ENCODE peak calls at places on chromosomes 2 and 18, in five cellular contexts. S is MM.1S, F is right cardiac atrium, T is fibroblast of lung, C is breast epithelium. H is an unnamed sample.

GRCh38 chr2:3778841-3779505 is 75.6 kb downstream of the DCDC2C start:
- DNase-seq in F (no peak), C (no peak), T (no peak), S (no peak), H (no peak)

GRCh38 chr2:88892788-88893187 is 201.3 kb downstream of the RPIA start:
- DNase-seq in C (no peak), S (no peak), F (no peak), T (no peak), H (no peak)

GRCh38 chr18:8826971-8827370 is 121.6 kb downstream of the MTCL1 start:
- DNase-seq in T (no peak), F (no peak), C (no peak), S (no peak), H (no peak)

GRCh38 chr18:34871435-34871834 is 161.3 kb downstream of the DTNA start:
- DNase-seq in T (no peak), S (no peak), F (no peak), C (no peak), H (no peak)

GRCh38 chr2:205495819-205496218 is 186.5 kb upstream of the NRP2 start:
- DNase-seq in C (no peak), S (no peak), F (no peak), T (peak), H (no peak)

GRCh38 chr2:117835990-117836760 is 21.7 kb downstream of the DDX18 start:
- DNase-seq in T (peak), C (peak), S (no peak), F (peak), H (peak)

GRCh38 chr2:113818382-113818951 is 62.0 kb upstream of the SLC35F5 start:
- DNase-seq in S (no peak), T (peak), F (peak), C (no peak), H (no peak)

GRCh38 chr18:50006470-50007046 is 188.4 kb downstream of the MYO5B start:
- DNase-seq in S (peak), C (no peak), T (no peak), F (no peak), H (no peak)

GRCh38 chr2:9941196-9941995 is 10.1 kb upstream of the GRHL1 start:
- DNase-seq in F (no peak), S (no peak), C (no peak), T (peak), H (no peak)

GRCh38 chr2:11079131-11079824 is 76.0 kb upstream of the SLC66A3 start:
- DNase-seq in C (no peak), T (no peak), S (no peak), F (no peak), H (no peak)

GRCh38 chr2:189762551-189763298 is at the start of gene OSGEPL1:
- DNase-seq in F (peak), S (peak), C (peak), T (peak), H (peak)

GRCh38 chr2:189762229-189762550 is 402 bp downstream of the OSGEPL1 start:
- DNase-seq in S (no peak), C (no peak), F (no peak), T (no peak), H (no peak)

DNA sequence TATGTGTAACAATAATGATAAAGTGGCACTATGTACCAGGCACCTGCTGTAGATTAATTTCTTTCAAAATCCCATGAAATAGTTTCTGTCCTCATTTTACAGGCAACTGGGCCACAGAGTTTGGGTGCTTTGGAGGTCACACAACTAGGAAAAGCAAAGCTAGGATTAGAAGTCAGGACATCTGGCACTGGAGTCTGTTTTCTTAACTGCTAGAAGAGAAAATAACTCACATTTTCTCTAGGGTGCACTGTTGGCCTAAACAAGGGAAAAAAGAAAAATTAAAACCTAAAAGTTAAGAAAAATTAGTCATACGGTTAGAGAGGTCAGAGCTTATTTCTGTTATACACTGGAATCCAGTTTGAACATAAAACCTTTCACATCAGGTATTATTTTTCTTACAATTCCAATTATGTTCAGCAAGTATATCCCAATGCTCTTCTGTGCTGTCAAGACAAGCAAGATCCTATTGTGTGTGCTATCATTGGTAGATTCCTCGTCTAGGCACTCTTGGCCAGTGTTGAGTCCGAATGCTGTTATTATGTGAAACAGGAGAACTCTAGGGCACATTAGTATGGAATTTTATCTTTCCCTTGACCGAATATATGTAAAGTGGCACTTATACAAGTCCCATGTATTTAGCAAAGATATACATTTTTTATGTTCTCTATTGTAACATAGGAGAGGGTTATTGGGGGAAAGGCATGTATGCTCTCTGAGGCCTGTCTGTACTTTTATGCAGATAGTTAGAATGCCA is 1.5 kb upstream of the OSGEPL1 start:
- DNase-seq in T (no peak), F (no peak), S (no peak), C (no peak), H (no peak)
- H3K4me3 ChIP-seq in T (no peak), F (no peak), S (peak), C (no peak), H (peak)

GRCh38 chr2:231573698-231574421 is 18.8 kb upstream of the TEX44 start:
- DNase-seq in S (no peak), C (no peak), F (no peak), T (no peak), H (no peak)
- H3K4me3 ChIP-seq in S (no peak), C (no peak), F (no peak), T (no peak), H (no peak)

GRCh38 chr2:135086222-135086621 is 34.1 kb downstream of the RAB3GAP1 start:
- DNase-seq in F (no peak), C (no peak), T (peak), S (no peak), H (no peak)
- H3K4me3 ChIP-seq in F (no peak), C (no peak), T (no peak), S (no peak), H (no peak)

DNA sequence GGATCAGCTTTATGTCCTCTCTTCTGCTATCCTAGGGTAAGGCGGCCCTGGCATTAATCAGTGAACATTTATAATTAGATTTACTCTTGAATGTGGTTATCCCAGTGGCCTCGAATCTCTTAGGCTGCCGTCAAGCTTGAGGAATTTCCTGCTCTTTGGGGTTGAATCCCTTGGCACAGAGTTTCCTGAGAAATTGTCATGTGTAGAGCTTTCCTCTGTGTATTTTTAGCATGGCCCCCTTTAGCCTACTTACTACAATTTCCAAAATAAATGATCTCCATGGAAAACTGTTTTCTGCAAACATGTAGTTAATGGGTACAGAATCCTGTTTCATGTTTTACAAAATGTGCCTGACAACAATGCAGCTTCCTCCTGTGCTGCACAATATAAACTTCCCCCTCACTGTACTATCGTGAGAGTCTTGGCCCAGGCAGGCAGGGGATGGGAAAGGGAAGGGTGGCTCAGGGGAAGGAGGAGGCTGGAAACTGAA is 18.1 kb downstream of the NCAPH start:
- DNase-seq in F (no peak), C (no peak), S (no peak), T (peak), H (no peak)
- H3K4me3 ChIP-seq in F (no peak), C (no peak), S (no peak), T (no peak), H (peak)

GRCh38 chr2:71277159-71277498 is 50.2 kb upstream of the PAIP2B start:
- DNase-seq in S (no peak), T (no peak), C (no peak), F (no peak), H (no peak)
- H3K4me3 ChIP-seq in S (peak), T (peak), C (peak), F (peak), H (peak)

DNA sequence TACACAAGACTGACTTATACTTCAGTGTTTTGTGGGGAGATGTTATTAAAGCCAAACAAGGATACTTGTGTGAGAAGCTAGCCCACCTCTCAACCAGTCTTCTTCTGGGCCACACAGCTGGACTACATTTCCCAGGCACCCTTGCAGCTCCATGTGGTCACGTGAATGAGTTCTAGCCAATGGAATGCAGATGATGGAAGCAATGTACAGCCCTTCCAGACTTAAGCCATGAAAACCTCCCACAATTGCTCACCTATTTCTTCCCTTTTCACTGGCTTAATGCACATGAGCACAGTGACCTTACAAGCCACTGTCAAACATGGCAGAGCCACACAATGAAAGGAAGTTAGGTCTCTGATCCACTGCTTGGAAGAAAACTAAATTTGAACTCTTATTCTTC is 20.4 kb upstream of the FEZ2 start:
- DNase-seq in T (peak), S (peak), C (no peak), F (no peak), H (no peak)
- H3K4me3 ChIP-seq in T (no peak), S (no peak), C (no peak), F (no peak), H (no peak)

GRCh38 chr18:79507076-79507545 is 111.4 kb downstream of the NFATC1 start:
- DNase-seq in F (peak), C (peak), S (no peak), T (peak), H (no peak)
- H3K4me3 ChIP-seq in F (peak), C (peak), S (no peak), T (no peak), H (peak)

GRCh38 chr2:85705680-85706039 is 11.5 kb downstream of the GNLY start:
- DNase-seq in T (peak), S (no peak), F (peak), C (no peak), H (no peak)

GRCh38 chr2:85704038-85704437 is 9.9 kb downstream of the GNLY start:
- DNase-seq in C (no peak), F (no peak), S (no peak), T (no peak), H (no peak)

GRCh38 chr2:85706604-85707296 is 12.6 kb downstream of the GNLY start:
- DNase-seq in T (no peak), S (no peak), C (no peak), F (peak), H (no peak)

GRCh38 chr2:85706063-85706462 is 11.9 kb downstream of the GNLY start:
- DNase-seq in T (no peak), C (no peak), S (no peak), F (no peak), H (no peak)

DNA sequence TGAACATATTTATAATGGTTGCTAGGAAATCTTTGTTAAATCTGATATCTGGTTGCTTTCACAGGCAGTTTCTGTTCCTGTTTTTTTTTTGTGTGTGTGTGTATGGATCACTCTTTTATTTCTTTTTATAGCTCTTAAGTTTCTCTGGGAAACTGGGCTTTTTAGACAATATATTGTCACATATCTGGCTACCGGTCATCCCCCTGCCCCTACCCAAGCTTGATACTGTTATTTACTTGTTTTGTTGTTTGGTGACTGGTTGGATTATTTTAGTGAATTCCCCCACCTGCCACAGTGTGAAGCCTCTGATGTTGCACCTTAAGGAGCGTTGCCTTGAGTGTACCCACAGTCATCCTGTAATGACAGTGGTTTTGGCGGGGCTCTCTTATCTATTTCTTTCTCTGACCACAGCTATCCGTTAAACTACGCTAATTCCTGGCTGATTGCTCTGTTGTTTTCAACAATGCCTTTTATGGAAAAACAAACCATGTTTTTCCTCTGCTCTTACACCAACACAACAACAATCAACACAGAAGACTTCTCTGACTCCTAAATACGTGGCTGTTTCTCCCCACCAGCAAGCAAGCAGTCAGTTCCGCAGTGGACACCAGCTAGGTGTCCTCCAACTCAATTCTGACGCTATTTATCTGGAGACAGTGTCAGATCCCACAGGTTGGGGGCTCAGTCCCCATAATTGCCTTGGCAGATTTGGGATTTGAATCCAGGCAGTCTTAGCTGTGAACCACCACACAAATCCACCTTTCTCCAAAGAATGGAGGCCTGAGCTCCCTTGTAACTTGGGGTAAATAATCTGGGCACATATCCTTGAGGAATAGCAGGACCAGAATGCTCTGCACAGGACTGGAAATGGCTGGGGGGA is 10.9 kb downstream of the GNLY start:
- DNase-seq in T (peak), C (no peak), S (peak), F (no peak), H (no peak)
- H3K4me3 ChIP-seq in T (no peak), C (no peak), S (peak), F (no peak), H (no peak)